ENCODE peak calls at places on chromosomes 6 and 20, in six cellular contexts. J is AG09319; D is WTC11; M is CD8-positive, alpha-beta T cell; R is Peyer's patch; E is lower leg skin. C is an unnamed sample.

GRCh38 chr20:32325706-32326506 is 32.2 kb upstream of the ASXL1 start:
- DNase-seq in J (no peak), D (no peak), M (no peak), R (peak), E (no peak), C (no peak)

GRCh38 chr6:106102034-106102433 is 15.9 kb downstream of the PRDM1 start:
- DNase-seq in J (no peak), D (no peak), M (no peak), R (no peak), E (no peak), C (no peak)

GRCh38 chr6:46201701-46202100 is 30.9 kb upstream of the ENPP5 start:
- DNase-seq in J (no peak), D (no peak), M (no peak), R (no peak), E (no peak), C (no peak)

GRCh38 chr20:12916699-12917098 is 92.1 kb upstream of the SPTLC3 start:
- DNase-seq in J (no peak), D (no peak), M (no peak), R (no peak), E (no peak), C (no peak)

GRCh38 chr20:9458075-9458818 is 56.1 kb upstream of the LAMP5 start:
- DNase-seq in J (no peak), D (peak), M (no peak), R (no peak), E (no peak), C (no peak)

GRCh38 chr20:37299718-37300529 is 10.5 kb downstream of the MANBAL start:
- DNase-seq in J (no peak), D (no peak), M (no peak), R (no peak), E (no peak), C (no peak)

GRCh38 chr6:126781582-126781981 is 336.9 kb upstream of the RSPO3 start:
- DNase-seq in J (no peak), D (no peak), M (no peak), R (no peak), E (no peak), C (no peak)

GRCh38 chr20:45970646-45971424 is 1.2 kb downstream of the ZNF335 start:
- DNase-seq in J (no peak), D (no peak), M (no peak), R (peak), E (peak), C (no peak)

GRCh38 chr6:156980515-156980914 is 203.3 kb downstream of the ARID1B start:
- DNase-seq in J (no peak), D (peak), M (no peak), R (no peak), E (no peak), C (no peak)

GRCh38 chr6:73085362-73085975 is 139.8 kb downstream of the KHDC1L start:
- DNase-seq in J (no peak), D (peak), M (no peak), R (no peak), E (no peak), C (no peak)

GRCh38 chr20:49595811-49596545 is 28.0 kb upstream of the PTGIS start:
- DNase-seq in J (no peak), D (no peak), M (no peak), R (no peak), E (no peak), C (no peak)

GRCh38 chr20:44200371-44200770 is 10.2 kb downstream of the OSER1 start:
- DNase-seq in J (no peak), D (no peak), M (no peak), R (no peak), E (no peak), C (no peak)

GRCh38 chr20:14925286-14925685 is 587.9 kb upstream of the FLRT3 start:
- DNase-seq in J (no peak), D (no peak), M (no peak), R (no peak), E (no peak), C (no peak)

GRCh38 chr6:35370124-35370741 is 27.9 kb downstream of the PPARD start:
- DNase-seq in J (peak), D (no peak), M (peak), R (no peak), E (peak), C (no peak)

GRCh38 chr6:107293421-107293820 is 165.9 kb downstream of the PDSS2 start:
- DNase-seq in J (no peak), D (no peak), M (no peak), R (no peak), E (no peak), C (no peak)

GRCh38 chr6:65546894-65547293 is 160.1 kb downstream of the EYS start:
- DNase-seq in J (no peak), D (no peak), M (no peak), R (no peak), E (no peak), C (no peak)

GRCh38 chr6:13187692-13188091 is 140.6 kb downstream of the TBC1D7 start:
- DNase-seq in J (no peak), D (no peak), M (no peak), R (no peak), E (peak), C (no peak)

GRCh38 chr6:99348220-99348822 is 1.2 kb downstream of the FAXC start:
- DNase-seq in J (no peak), D (no peak), M (no peak), R (no peak), E (no peak), C (no peak)

GRCh38 chr6:7939186-7939863 is 28.7 kb upstream of the TXNDC5 start:
- DNase-seq in J (no peak), D (no peak), M (no peak), R (no peak), E (no peak), C (no peak)

GRCh38 chr6:4936681-4937041 is 67.2 kb downstream of the RPP40 start:
- DNase-seq in J (peak), D (no peak), M (no peak), R (no peak), E (no peak), C (no peak)

GRCh38 chr20:9617940-9618339 is 103.5 kb downstream of the LAMP5 start:
- DNase-seq in J (no peak), D (peak), M (no peak), R (no peak), E (no peak), C (no peak)

GRCh38 chr6:7559196-7559595 is 17.7 kb downstream of the DSP start:
- DNase-seq in J (no peak), D (no peak), M (no peak), R (no peak), E (no peak), C (no peak)

GRCh38 chr6:126267621-126268020 is 72.3 kb upstream of the CENPW start:
- DNase-seq in J (no peak), D (no peak), M (no peak), R (no peak), E (no peak), C (no peak)

GRCh38 chr6:96420294-96420693 is 101.3 kb upstream of the UFL1 start:
- DNase-seq in J (no peak), D (no peak), M (no peak), R (no peak), E (no peak), C (no peak)

GRCh38 chr6:6332873-6333272 is 12.4 kb upstream of the F13A1 start:
- DNase-seq in J (no peak), D (no peak), M (no peak), R (no peak), E (no peak), C (no peak)

DNA sequence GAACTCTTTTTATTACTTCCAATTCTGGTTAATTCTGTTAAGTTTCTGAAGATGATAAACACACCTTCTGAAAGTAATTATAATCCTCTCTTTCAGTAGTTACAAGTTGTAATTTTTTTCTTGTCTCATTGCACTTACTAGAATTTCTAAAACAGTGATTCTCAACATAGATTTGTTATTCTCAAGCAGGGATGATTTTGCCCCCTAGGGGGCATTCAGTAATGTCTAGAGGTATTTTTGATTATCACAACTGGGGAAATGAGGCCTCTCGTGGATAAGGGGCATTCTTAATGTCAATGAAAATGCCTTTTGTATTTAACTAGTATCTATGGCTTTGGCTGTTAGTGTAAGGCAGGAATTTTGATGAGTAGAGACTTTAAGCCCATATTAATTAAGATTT is 39.4 kb upstream of the MAFB start:
- DNase-seq in J (no peak), D (no peak), M (no peak), R (no peak), E (no peak), C (no peak)
- TF ChIP-seq CTCF in J (peak), D (no peak), M (no peak), R (no peak), E (no peak), C (peak)

DNA sequence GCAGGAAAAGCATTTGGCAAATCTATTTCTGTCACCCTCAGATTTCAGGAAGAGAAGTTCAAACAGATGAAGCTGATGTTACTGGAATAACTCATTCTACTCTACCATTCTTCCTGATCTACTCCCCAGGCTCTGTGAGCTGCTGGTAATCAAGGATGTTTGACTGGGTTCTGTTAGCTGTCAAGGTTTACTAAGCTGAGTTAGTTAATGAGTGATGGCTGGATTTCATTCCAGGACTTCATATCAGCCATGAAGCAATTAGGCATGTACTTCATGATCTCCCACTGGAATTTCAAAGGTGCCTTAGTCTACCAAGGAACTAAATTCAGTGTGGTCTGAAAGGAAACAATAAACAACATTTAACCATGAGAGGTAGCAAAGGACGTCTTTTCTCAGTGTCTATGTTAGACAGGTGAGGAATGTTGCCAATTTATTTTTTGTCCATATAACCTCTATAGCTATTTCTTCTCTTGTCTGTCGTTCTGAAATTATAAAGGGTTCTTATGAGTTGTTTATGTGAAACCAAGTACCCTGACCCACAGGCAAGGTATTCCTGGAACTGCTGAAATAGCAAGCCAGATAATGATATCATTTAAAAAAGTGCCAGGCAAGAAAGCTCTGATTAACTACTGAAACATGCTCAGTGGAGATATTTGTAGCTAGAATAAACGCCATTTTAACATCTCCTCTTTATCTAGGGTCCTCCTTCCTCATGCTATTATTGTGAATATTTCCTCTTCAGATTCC is 112.9 kb downstream of the BACH2 start:
- DNase-seq in J (no peak), D (no peak), M (no peak), R (no peak), E (no peak), C (no peak)
- TF ChIP-seq CTCF in J (no peak), D (no peak), M (no peak), R (no peak), E (no peak), C (no peak)

DNA sequence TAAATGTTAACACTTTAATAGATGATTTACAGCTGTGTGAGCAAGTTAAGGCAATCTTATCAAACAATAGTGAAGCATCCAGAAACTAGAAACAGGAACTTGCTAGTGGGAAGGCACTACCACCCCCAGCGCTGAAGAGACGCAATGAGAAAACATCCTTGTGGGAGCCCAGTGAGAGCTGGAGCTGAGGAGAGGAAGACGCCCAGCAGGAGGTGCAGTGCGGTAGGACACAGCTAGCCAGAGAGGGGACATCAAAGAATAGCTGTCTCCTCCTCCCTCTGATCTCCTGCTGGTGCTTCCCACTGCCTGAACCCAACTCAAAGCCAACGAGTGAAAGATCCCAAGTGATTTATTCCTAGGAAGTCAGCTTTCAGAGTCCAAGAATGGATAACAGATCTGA is 140.3 kb downstream of the COL12A1 start:
- DNase-seq in J (no peak), D (peak), M (no peak), R (no peak), E (no peak), C (no peak)
- TF ChIP-seq CTCF in J (peak), D (no peak), M (no peak), R (no peak), E (no peak), C (no peak)

GRCh38 chr6:166707045-166707444 is 80.0 kb upstream of the RPS6KA2 start:
- DNase-seq in J (no peak), D (peak), M (no peak), R (no peak), E (no peak), C (peak)
- TF ChIP-seq CTCF in J (peak), D (peak), M (no peak), R (peak), E (no peak), C (peak)

GRCh38 chr6:42818878-42819277 is 37.0 kb downstream of the BICRAL start:
- DNase-seq in J (no peak), D (no peak), M (no peak), R (no peak), E (no peak), C (no peak)

GRCh38 chr6:42813074-42813645 is 31.3 kb downstream of the BICRAL start:
- DNase-seq in J (no peak), D (no peak), M (no peak), R (no peak), E (no peak), C (no peak)

GRCh38 chr6:42817910-42818309 is 36.1 kb downstream of the BICRAL start:
- DNase-seq in J (no peak), D (no peak), M (no peak), R (no peak), E (no peak), C (no peak)

GRCh38 chr6:42808492-42809483 is 26.9 kb downstream of the BICRAL start:
- DNase-seq in J (no peak), D (no peak), M (no peak), R (no peak), E (no peak), C (no peak)

GRCh38 chr6:42813906-42814444 is 32.1 kb downstream of the BICRAL start:
- DNase-seq in J (no peak), D (no peak), M (no peak), R (no peak), E (no peak), C (no peak)
- TF ChIP-seq CTCF in J (no peak), D (no peak), M (no peak), R (no peak), E (no peak), C (no peak)

GRCh38 chr6:161374971-161375873 is 101.4 kb upstream of the AGPAT4 start:
- DNase-seq in J (no peak), D (peak), M (no peak), R (peak), E (peak), C (no peak)
- TF ChIP-seq CTCF in J (no peak), D (no peak), M (no peak), R (peak), E (no peak), C (peak)

GRCh38 chr20:63395723-63396122 is 34.6 kb upstream of the CHRNA4 start:
- DNase-seq in J (no peak), D (no peak), M (no peak), R (no peak), E (no peak), C (no peak)

GRCh38 chr20:63394069-63394468 is 32.9 kb upstream of the CHRNA4 start:
- DNase-seq in J (no peak), D (peak), M (no peak), R (no peak), E (no peak), C (no peak)

GRCh38 chr20:63392465-63393365 is 31.6 kb upstream of the CHRNA4 start:
- DNase-seq in J (no peak), D (no peak), M (no peak), R (no peak), E (no peak), C (no peak)

GRCh38 chr20:63394635-63395455 is 33.7 kb upstream of the CHRNA4 start:
- DNase-seq in J (no peak), D (no peak), M (no peak), R (no peak), E (no peak), C (no peak)

DNA sequence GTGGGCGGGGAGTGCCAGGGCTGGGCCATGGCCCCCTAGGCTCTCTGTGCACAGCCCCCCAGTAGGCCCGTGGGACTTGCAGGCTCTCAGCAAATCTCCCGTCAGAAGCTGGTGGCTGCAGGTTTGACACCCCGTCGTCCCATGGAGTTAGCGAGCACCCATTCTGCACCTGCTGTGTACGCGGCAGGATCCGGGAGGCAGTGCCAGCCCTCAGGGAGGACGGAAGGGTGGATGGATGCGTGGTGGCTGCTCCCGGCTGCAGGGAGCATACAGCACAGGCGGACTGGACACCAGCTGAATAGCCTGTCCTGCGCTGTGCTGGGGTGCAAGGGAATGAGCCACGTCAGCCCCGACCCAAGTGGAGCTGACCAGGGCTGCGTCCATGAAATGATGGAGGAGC is 32.4 kb upstream of the CHRNA4 start:
- DNase-seq in J (no peak), D (no peak), M (no peak), R (no peak), E (no peak), C (no peak)
- TF ChIP-seq CTCF in J (no peak), D (no peak), M (no peak), R (no peak), E (no peak), C (no peak)

DNA sequence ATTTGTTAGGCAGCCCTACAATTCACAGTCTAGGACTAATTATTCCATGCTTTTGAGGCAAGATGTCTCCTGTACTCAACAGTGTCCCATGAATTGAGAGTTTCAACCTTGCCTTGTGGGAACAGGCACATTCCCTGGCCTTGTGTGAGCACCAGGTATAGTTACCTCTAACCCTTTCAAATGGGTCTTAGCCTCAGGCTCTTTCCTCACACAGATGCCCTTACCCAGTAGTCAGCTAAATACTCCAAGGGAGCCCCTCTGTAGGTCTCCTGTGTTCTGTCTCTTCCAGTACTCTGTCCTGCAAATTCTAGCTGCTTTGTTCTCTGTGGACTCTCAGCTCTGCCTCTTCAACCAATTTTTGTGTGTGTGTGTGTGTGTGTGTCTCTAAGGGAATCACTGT is 135.3 kb downstream of the ZFAND3 start:
- DNase-seq in J (no peak), D (no peak), M (no peak), R (no peak), E (no peak), C (no peak)
- TF ChIP-seq CTCF in J (no peak), D (no peak), M (no peak), R (no peak), E (no peak), C (no peak)